ENCODE peak calls at places on chromosome 14, in eight cellular contexts. Q, N, J, X, D, R, Y and I are unnamed samples.

GRCh38 chr14:61351457-61351856 is 30.1 kb downstream of the PRKCH start:
- DNase-seq in Q (no peak), N (no peak), J (no peak), X (no peak), D (no peak), R (no peak), Y (no peak), I (no peak)

GRCh38 chr14:98962118-98962517 is 309.9 kb downstream of the BCL11B start:
- DNase-seq in Q (no peak), N (no peak), J (no peak), X (no peak), D (no peak), R (peak), Y (no peak), I (no peak)

GRCh38 chr14:54712371-54712998 is 145.6 kb downstream of the SAMD4A start:
- DNase-seq in Q (no peak), N (no peak), J (no peak), X (peak), D (no peak), R (no peak), Y (no peak), I (no peak)

GRCh38 chr14:69240527-69241173 is 19.3 kb upstream of the GALNT16 start:
- DNase-seq in Q (no peak), N (no peak), J (no peak), X (no peak), D (no peak), R (no peak), Y (no peak), I (no peak)

GRCh38 chr14:34059037-34059924 is 108.4 kb upstream of the EGLN3 start:
- DNase-seq in Q (no peak), N (no peak), J (no peak), X (no peak), D (no peak), R (no peak), Y (no peak), I (no peak)

GRCh38 chr14:56004323-56004722 is 113.9 kb upstream of the PELI2 start:
- DNase-seq in Q (no peak), N (no peak), J (no peak), X (no peak), D (no peak), R (no peak), Y (no peak), I (no peak)

GRCh38 chr14:103941973-103942736 is at the start of gene RD3L:
- DNase-seq in Q (no peak), N (no peak), J (no peak), X (no peak), D (peak), R (no peak), Y (no peak), I (no peak)

GRCh38 chr14:32192712-32193373 is 9.0 kb upstream of the RNU6-7 start:
- DNase-seq in Q (no peak), N (no peak), J (no peak), X (no peak), D (no peak), R (no peak), Y (no peak), I (no peak)

GRCh38 chr14:23703027-23703426 is 66.9 kb downstream of the DHRS2 start:
- DNase-seq in Q (no peak), N (no peak), J (no peak), X (no peak), D (no peak), R (no peak), Y (no peak), I (no peak)

GRCh38 chr14:99633141-99633540 is 11.8 kb upstream of the HHIPL1 start:
- DNase-seq in Q (no peak), N (no peak), J (no peak), X (no peak), D (no peak), R (no peak), Y (no peak), I (no peak)

GRCh38 chr14:94004015-94004414 is 6.9 kb downstream of the CCDC197 start:
- DNase-seq in Q (no peak), N (no peak), J (no peak), X (no peak), D (no peak), R (no peak), Y (no peak), I (no peak)

GRCh38 chr14:100872641-100873071 is 30.9 kb downstream of the RTL1 start:
- DNase-seq in Q (no peak), N (no peak), J (no peak), X (no peak), D (no peak), R (no peak), Y (no peak), I (no peak)

GRCh38 chr14:21255385-21256101 is 13.7 kb downstream of the HNRNPC start:
- DNase-seq in Q (no peak), N (no peak), J (no peak), X (peak), D (no peak), R (no peak), Y (no peak), I (no peak)

GRCh38 chr14:103898204-103898603 is 30.1 kb upstream of the TDRD9 start:
- DNase-seq in Q (no peak), N (no peak), J (no peak), X (no peak), D (no peak), R (no peak), Y (no peak), I (no peak)

GRCh38 chr14:86712176-86712575 is 1182.2 kb downstream of the FLRT2 start:
- DNase-seq in Q (no peak), N (no peak), J (no peak), X (no peak), D (no peak), R (no peak), Y (no peak), I (no peak)